ENCODE peak calls at places on chromosomes 5 and 9, in five cellular contexts. M, G, J, Z and U are unnamed samples.

GRCh38 chr9:35689601-35690446 is at the start of gene TPM2:
- DNase-seq in M (peak), G (peak), J (peak), Z (peak), U (peak)

GRCh38 chr5:5658226-5658625 is 235.7 kb downstream of the ICE1 start:
- DNase-seq in M (no peak), G (peak), J (no peak), Z (no peak), U (peak)

GRCh38 chr9:88660611-88661010 is 125.6 kb downstream of the NXNL2 start:
- DNase-seq in M (peak), G (peak), J (peak), Z (peak), U (no peak)

GRCh38 chr5:83102581-83102980 is 25.2 kb downstream of the XRCC4 start:
- DNase-seq in M (peak), G (no peak), J (no peak), Z (peak), U (no peak)

GRCh38 chr5:133247881-133248642 is 196.2 kb downstream of the HSPA4 start:
- DNase-seq in M (peak), G (no peak), J (peak), Z (peak), U (peak)

GRCh38 chr5:142527234-142527633 is 158.7 kb downstream of the FGF1 start:
- DNase-seq in M (no peak), G (no peak), J (no peak), Z (no peak), U (no peak)

GRCh38 chr9:81633952-81634421 is 55.4 kb downstream of the TLE1 start:
- DNase-seq in M (no peak), G (no peak), J (no peak), Z (no peak), U (no peak)

GRCh38 chr9:7056237-7056636 is 298.5 kb downstream of the KDM4C start:
- DNase-seq in M (no peak), G (no peak), J (no peak), Z (no peak), U (no peak)

GRCh38 chr5:103487822-103488493 is 74.6 kb downstream of the NUDT12 start:
- DNase-seq in M (peak), G (peak), J (no peak), Z (no peak), U (no peak)

GRCh38 chr5:102106599-102106998 is 189.5 kb downstream of the SLCO4C1 start:
- DNase-seq in M (no peak), G (peak), J (peak), Z (no peak), U (no peak)

GRCh38 chr9:120940573-120940972 is 14.0 kb upstream of the TRAF1 start:
- DNase-seq in M (no peak), G (no peak), J (no peak), Z (no peak), U (no peak)

GRCh38 chr9:136518623-136519022 is 27.2 kb downstream of the NOTCH1 start:
- DNase-seq in M (no peak), G (no peak), J (no peak), Z (no peak), U (no peak)

GRCh38 chr9:75851917-75852316 is 38.6 kb upstream of the PCSK5 start:
- DNase-seq in M (no peak), G (no peak), J (no peak), Z (no peak), U (no peak)

GRCh38 chr9:126154869-126155268 is 171.8 kb upstream of the MVB12B start:
- DNase-seq in M (no peak), G (no peak), J (no peak), Z (no peak), U (no peak)

GRCh38 chr9:112233769-112234168 is 58.7 kb upstream of the SUSD1 start:
- DNase-seq in M (peak), G (peak), J (no peak), Z (peak), U (peak)

DNA sequence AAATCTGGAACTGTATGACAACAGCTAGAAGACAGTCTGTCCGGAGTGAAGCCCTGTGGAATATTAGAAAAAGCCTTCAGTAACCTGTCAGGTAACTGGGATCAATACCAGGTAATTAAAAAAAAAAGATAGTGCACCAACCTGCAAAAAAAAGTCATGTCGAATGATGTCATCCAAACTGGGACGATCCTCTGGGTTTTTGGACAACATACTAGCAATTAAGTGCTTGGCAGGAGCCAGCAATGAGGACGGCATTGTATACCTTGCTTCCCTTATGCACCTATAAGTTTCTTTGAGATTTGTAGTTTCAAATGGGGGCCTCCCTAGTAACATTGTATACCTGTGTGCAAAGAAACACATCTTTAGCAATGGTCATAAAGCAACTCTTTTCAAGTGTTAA is 2.8 kb downstream of the PLK2 start:
- DNase-seq in M (no peak), G (peak), J (no peak), Z (no peak), U (peak)
- H3K4me3 ChIP-seq in M (no peak), G (peak), J (peak), Z (peak), U (peak)

DNA sequence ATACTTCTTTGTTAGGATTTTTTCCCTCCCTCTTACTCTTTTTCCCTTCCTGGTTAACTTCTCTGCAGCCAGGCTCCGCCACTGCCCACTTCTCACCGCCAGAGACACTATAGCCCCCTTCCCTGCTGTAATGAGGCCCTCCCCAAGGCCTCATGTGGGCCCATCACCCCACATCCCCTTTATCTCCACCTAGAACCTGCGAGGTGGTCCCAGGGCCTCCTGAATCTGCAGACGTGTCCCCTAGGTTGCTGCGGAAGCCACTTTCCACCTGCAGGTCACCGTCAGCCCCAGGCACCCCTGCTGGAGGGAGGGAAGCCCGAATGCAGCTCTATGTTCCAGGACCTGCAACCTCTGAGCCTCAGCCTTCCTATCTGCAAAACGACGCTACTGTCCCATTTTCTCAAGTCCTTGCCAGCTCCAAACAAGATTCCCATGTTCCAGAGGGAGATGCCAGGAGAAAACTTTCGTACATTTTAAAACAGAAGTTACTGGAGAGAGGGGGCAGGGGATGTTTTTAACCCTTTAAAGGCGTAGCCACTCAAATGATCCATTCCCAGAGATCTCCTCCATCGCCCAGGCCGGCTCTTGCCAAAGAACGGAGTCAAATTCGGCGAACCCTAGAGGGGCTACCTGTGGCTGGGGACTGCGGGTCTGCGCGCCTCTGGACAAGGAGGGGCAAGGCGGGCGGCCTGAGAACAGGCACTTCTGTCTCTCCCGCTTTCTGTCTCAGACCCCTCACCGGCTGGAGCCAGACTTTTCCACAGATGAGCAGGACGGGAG is 929 bp downstream of the SH3PXD2B start:
- DNase-seq in M (peak), G (peak), J (peak), Z (peak), U (peak)
- H3K4me3 ChIP-seq in M (peak), G (peak), J (peak), Z (peak), U (peak)

GRCh38 chr5:96602776-96603175 is 59.4 kb upstream of the CAST start:
- DNase-seq in M (no peak), G (no peak), J (no peak), Z (no peak), U (no peak)

GRCh38 chr5:96601811-96602244 is 60.3 kb upstream of the CAST start:
- DNase-seq in M (peak), G (peak), J (peak), Z (peak), U (peak)

GRCh38 chr5:96601200-96601599 is 61.0 kb upstream of the CAST start:
- DNase-seq in M (no peak), G (no peak), J (no peak), Z (no peak), U (no peak)

GRCh38 chr5:96609369-96609768 is 52.8 kb upstream of the CAST start:
- DNase-seq in M (peak), G (no peak), J (no peak), Z (no peak), U (no peak)

DNA sequence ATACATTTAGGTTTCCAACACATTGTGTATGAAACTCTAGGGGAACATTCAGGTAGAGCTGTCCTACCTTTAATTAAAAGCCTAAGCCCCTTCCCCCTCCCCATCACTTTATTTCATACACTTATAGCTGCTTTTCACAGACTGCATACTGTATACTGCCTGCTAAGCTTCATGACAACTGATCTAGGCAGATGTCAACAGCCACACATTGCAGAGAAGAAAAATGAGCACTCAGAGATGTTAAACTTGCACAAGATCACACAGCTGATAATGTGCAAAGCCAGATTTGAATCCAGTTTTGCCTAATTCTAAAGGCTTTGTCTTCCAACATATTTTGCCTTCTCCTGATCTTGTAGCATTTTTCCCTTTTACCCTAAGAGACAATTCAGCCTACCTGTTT is 57.0 kb upstream of the CAST start:
- DNase-seq in M (no peak), G (no peak), J (no peak), Z (no peak), U (no peak)
- H3K4me3 ChIP-seq in M (no peak), G (no peak), J (no peak), Z (no peak), U (no peak)

GRCh38 chr9:131824953-131825495 is 85.1 kb upstream of the RAPGEF1 start:
- DNase-seq in M (no peak), G (no peak), J (no peak), Z (no peak), U (no peak)
- H3K4me3 ChIP-seq in M (no peak), G (no peak), J (no peak), Z (no peak), U (no peak)